ENCODE peak calls at places on chromosomes 13 and 19, in eight cellular contexts. One of them, this sample, is unnamed. For H4K20me1, the result is how much of the 10 kb centered on the place peaks cover.

GRCh38 chr13:110106726-110107125 is 200.2 kb downstream of the COL4A1 start:
- DNase-seq in MM.1S: no peak
- DNase-seq in HCT116: no peak
- DNase-seq in GM23338: no peak
- DNase-seq in keratinocyte: no peak
- DNase-seq in fibroblast of lung: peak
- DNase-seq in K562: no peak
- DNase-seq in hepatocyte: peak
- DNase-seq in this sample: no peak

GRCh38 chr13:70623260-70623659 is 515.0 kb upstream of the KLHL1 start:
- DNase-seq in GM23338: no peak
- DNase-seq in K562: peak
- DNase-seq in hepatocyte: peak
- DNase-seq in keratinocyte: no peak
- DNase-seq in fibroblast of lung: peak
- DNase-seq in MM.1S: no peak
- DNase-seq in HCT116: no peak
- DNase-seq in this sample: no peak

GRCh38 chr19:29259867-29260281 is 46.9 kb upstream of the UQCRFS1 start:
- DNase-seq in fibroblast of lung: no peak
- DNase-seq in HCT116: no peak
- DNase-seq in K562: no peak
- DNase-seq in MM.1S: no peak
- DNase-seq in keratinocyte: no peak
- DNase-seq in GM23338: no peak
- DNase-seq in hepatocyte: no peak
- DNase-seq in this sample: no peak

GRCh38 chr13:106513025-106513424 is 22.4 kb downstream of the EFNB2 start:
- DNase-seq in K562: no peak
- DNase-seq in fibroblast of lung: peak
- DNase-seq in hepatocyte: no peak
- DNase-seq in MM.1S: no peak
- DNase-seq in keratinocyte: no peak
- DNase-seq in GM23338: no peak
- DNase-seq in HCT116: no peak
- DNase-seq in this sample: peak

GRCh38 chr13:113072370-113072769 is 33.2 kb upstream of the F7 start:
- DNase-seq in MM.1S: no peak
- DNase-seq in K562: no peak
- DNase-seq in keratinocyte: no peak
- DNase-seq in fibroblast of lung: no peak
- DNase-seq in GM23338: no peak
- DNase-seq in HCT116: no peak
- DNase-seq in hepatocyte: no peak
- DNase-seq in this sample: no peak

GRCh38 chr19:41887711-41888382 is 4.9 kb downstream of the ARHGEF1 start:
- DNase-seq in fibroblast of lung: no peak
- DNase-seq in HCT116: peak
- DNase-seq in MM.1S: no peak
- DNase-seq in hepatocyte: peak
- DNase-seq in keratinocyte: peak
- DNase-seq in K562: no peak
- DNase-seq in GM23338: peak
- DNase-seq in this sample: peak

GRCh38 chr13:71935166-71935840 is 68.3 kb upstream of the DACH1 start:
- DNase-seq in GM23338: no peak
- DNase-seq in hepatocyte: no peak
- DNase-seq in MM.1S: no peak
- DNase-seq in HCT116: no peak
- DNase-seq in keratinocyte: no peak
- DNase-seq in fibroblast of lung: no peak
- DNase-seq in K562: no peak
- DNase-seq in this sample: peak

GRCh38 chr13:32212420-32212819 is 102.7 kb downstream of the ZAR1L start:
- DNase-seq in hepatocyte: no peak
- DNase-seq in K562: no peak
- DNase-seq in MM.1S: no peak
- DNase-seq in fibroblast of lung: peak
- DNase-seq in GM23338: no peak
- DNase-seq in HCT116: no peak
- DNase-seq in keratinocyte: no peak
- DNase-seq in this sample: peak

GRCh38 chr19:41352609-41353465 is 885 bp downstream of the TGFB1 start:
- DNase-seq in keratinocyte: no peak
- DNase-seq in MM.1S: peak
- DNase-seq in HCT116: no peak
- DNase-seq in K562: peak
- DNase-seq in hepatocyte: peak
- DNase-seq in fibroblast of lung: peak
- DNase-seq in GM23338: peak
- DNase-seq in this sample: peak

GRCh38 chr13:102369303-102369702 is 32.5 kb downstream of the FGF14 start:
- DNase-seq in hepatocyte: no peak
- DNase-seq in HCT116: no peak
- DNase-seq in GM23338: no peak
- DNase-seq in MM.1S: no peak
- DNase-seq in K562: peak
- DNase-seq in keratinocyte: no peak
- DNase-seq in fibroblast of lung: peak
- DNase-seq in this sample: no peak

GRCh38 chr13:23572836-23573235 is 2.6 kb downstream of the TNFRSF19 start:
- DNase-seq in HCT116: no peak
- DNase-seq in GM23338: no peak
- DNase-seq in hepatocyte: no peak
- DNase-seq in keratinocyte: no peak
- DNase-seq in K562: no peak
- DNase-seq in fibroblast of lung: no peak
- DNase-seq in MM.1S: no peak
- DNase-seq in this sample: no peak

GRCh38 chr19:43779820-43780219 is 953 bp downstream of the KCNN4 start:
- DNase-seq in hepatocyte: peak
- DNase-seq in K562: peak
- DNase-seq in HCT116: no peak
- DNase-seq in MM.1S: no peak
- DNase-seq in GM23338: no peak
- DNase-seq in fibroblast of lung: no peak
- DNase-seq in keratinocyte: no peak
- DNase-seq in this sample: peak

GRCh38 chr19:1177322-1178114 is 3.5 kb upstream of the SBNO2 start:
- DNase-seq in K562: no peak
- DNase-seq in GM23338: no peak
- DNase-seq in keratinocyte: peak
- DNase-seq in fibroblast of lung: peak
- DNase-seq in hepatocyte: peak
- DNase-seq in MM.1S: peak
- DNase-seq in HCT116: peak
- DNase-seq in this sample: peak

GRCh38 chr19:36120092-36120983 is 5.1 kb downstream of the TBCB start:
- DNase-seq in HCT116: no peak
- DNase-seq in fibroblast of lung: no peak
- DNase-seq in keratinocyte: no peak
- DNase-seq in MM.1S: no peak
- DNase-seq in hepatocyte: no peak
- DNase-seq in K562: no peak
- DNase-seq in GM23338: no peak
- DNase-seq in this sample: no peak

GRCh38 chr19:13066231-13066630 is 36.4 kb downstream of the LYL1 start:
- DNase-seq in K562: no peak
- DNase-seq in keratinocyte: no peak
- DNase-seq in HCT116: no peak
- DNase-seq in fibroblast of lung: no peak
- DNase-seq in MM.1S: no peak
- DNase-seq in hepatocyte: no peak
- DNase-seq in GM23338: no peak
- DNase-seq in this sample: no peak

GRCh38 chr19:55165952-55166529 is 372 bp downstream of the DNAAF3 start:
- DNase-seq in hepatocyte: peak
- DNase-seq in GM23338: peak
- DNase-seq in HCT116: peak
- DNase-seq in MM.1S: peak
- DNase-seq in fibroblast of lung: peak
- DNase-seq in K562: peak
- DNase-seq in keratinocyte: no peak
- DNase-seq in this sample: peak

GRCh38 chr19:50944795-50945194 is 8.0 kb downstream of the KLK5 start:
- DNase-seq in fibroblast of lung: no peak
- DNase-seq in hepatocyte: no peak
- DNase-seq in keratinocyte: no peak
- DNase-seq in HCT116: no peak
- DNase-seq in GM23338: no peak
- DNase-seq in MM.1S: no peak
- DNase-seq in K562: no peak
- DNase-seq in this sample: no peak

GRCh38 chr13:27131906-27132305 is 39.7 kb downstream of the USP12 start:
- DNase-seq in K562: no peak
- DNase-seq in HCT116: no peak
- DNase-seq in fibroblast of lung: no peak
- DNase-seq in MM.1S: no peak
- DNase-seq in GM23338: no peak
- DNase-seq in keratinocyte: no peak
- DNase-seq in hepatocyte: no peak
- DNase-seq in this sample: no peak
- H4K20me1 ChIP-seq in K562: under half
- H4K20me1 ChIP-seq in HCT116: under half
- H4K20me1 ChIP-seq in fibroblast of lung: under half
- H4K20me1 ChIP-seq in MM.1S: under half
- H4K20me1 ChIP-seq in GM23338: under half
- H4K20me1 ChIP-seq in keratinocyte: under half
- H4K20me1 ChIP-seq in hepatocyte: half or more
- H4K20me1 ChIP-seq in this sample: under half

DNA sequence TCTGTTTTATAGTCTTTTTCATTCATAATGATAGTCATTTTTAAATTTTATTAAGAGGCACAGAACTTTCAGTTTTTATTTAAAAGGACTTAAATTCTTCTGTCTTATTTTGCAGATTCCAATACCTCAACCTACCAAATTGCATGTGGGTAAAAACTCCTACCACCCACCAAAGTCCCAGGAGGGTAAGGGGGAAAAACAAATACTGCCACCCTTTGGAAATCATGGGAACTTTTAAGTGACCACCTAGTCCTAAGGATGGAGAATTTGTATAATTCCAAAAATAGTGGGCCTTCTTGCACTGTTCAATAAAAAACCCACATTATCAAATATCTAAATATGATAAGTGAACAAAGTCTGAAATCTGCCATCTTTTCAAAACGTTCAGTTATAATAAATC is 9.7 kb downstream of the SUPT20H start:
- DNase-seq in fibroblast of lung: no peak
- DNase-seq in keratinocyte: no peak
- DNase-seq in HCT116: no peak
- DNase-seq in MM.1S: no peak
- DNase-seq in K562: no peak
- DNase-seq in GM23338: peak
- DNase-seq in hepatocyte: no peak
- DNase-seq in this sample: no peak
- TF ChIP-seq CTCF in fibroblast of lung: peak
- TF ChIP-seq CTCF in keratinocyte: no peak
- TF ChIP-seq CTCF in HCT116: peak
- TF ChIP-seq CTCF in MM.1S: no peak
- TF ChIP-seq CTCF in K562: no peak
- TF ChIP-seq CTCF in GM23338: peak
- TF ChIP-seq CTCF in hepatocyte: no peak
- TF ChIP-seq CTCF in this sample: peak

DNA sequence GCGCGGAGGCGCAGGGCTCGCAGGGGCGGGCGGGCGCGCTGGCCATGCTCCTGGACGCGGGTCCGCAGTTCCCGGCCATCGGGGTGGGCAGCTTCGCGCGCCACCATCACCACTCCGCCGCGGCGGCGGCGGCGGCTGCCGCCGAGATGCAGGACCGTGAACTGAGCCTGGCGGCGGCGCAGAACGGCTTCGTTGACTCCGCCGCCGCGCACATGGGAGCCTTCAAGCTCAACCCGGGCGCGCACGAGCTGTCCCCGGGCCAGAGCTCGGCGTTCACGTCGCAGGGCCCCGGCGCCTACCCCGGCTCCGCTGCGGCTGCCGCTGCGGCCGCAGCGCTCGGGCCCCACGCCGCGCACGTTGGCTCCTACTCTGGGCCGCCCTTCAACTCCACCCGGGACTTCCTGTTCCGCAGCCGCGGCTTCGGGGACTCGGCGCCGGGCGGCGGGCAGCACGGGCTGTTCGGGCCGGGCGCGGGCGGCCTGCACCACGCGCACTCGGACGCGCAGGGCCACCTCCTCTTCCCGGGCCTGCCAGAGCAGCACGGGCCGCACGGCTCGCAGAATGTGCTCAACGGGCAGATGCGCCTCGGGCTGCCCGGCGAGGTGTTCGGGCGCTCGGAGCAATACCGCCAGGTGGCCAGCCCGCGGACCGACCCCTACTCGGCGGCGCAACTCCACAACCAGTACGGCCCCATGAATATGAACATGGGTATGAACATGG is 597 bp downstream of the ZIC2 start:
- DNase-seq in K562: peak
- DNase-seq in keratinocyte: no peak
- DNase-seq in HCT116: no peak
- DNase-seq in MM.1S: no peak
- DNase-seq in GM23338: peak
- DNase-seq in hepatocyte: peak
- DNase-seq in fibroblast of lung: no peak
- DNase-seq in this sample: peak
- TF ChIP-seq EZH2 in K562: no peak
- TF ChIP-seq EZH2 in keratinocyte: no peak
- TF ChIP-seq EZH2 in HCT116: no peak
- TF ChIP-seq EZH2 in MM.1S: no peak
- TF ChIP-seq EZH2 in GM23338: no peak
- TF ChIP-seq EZH2 in hepatocyte: peak
- TF ChIP-seq EZH2 in fibroblast of lung: peak
- TF ChIP-seq EZH2 in this sample: no peak

DNA sequence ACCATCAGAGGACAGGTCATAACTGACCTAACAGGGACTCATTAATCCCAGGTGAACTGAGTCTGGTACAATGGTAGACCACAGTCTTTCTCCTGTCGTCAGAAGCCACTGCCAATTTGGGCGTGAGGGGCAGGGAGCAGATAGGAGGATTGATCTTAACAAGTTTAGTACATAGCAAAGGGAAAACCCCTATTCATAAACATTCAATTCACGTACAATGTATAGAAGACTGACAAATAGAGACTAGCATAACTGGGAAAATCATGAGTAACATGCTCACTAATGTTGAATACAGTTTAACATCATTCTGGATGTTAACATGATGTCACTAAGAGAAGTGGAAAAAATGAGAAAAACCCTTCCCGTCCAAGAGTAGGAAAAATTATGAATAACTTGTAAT is 54.1 kb downstream of the SLC7A1 start:
- DNase-seq in fibroblast of lung: no peak
- DNase-seq in HCT116: no peak
- DNase-seq in GM23338: no peak
- DNase-seq in K562: no peak
- DNase-seq in hepatocyte: no peak
- DNase-seq in keratinocyte: no peak
- DNase-seq in MM.1S: no peak
- DNase-seq in this sample: no peak
- H4K20me1 ChIP-seq in fibroblast of lung: under half
- H4K20me1 ChIP-seq in HCT116: under half
- H4K20me1 ChIP-seq in GM23338: half or more
- H4K20me1 ChIP-seq in K562: under half
- H4K20me1 ChIP-seq in hepatocyte: under half
- H4K20me1 ChIP-seq in keratinocyte: under half
- H4K20me1 ChIP-seq in MM.1S: under half
- H4K20me1 ChIP-seq in this sample: under half

GRCh38 chr13:45370922-45371406 is 30.0 kb upstream of the TPT1 start:
- DNase-seq in keratinocyte: no peak
- DNase-seq in MM.1S: no peak
- DNase-seq in HCT116: no peak
- DNase-seq in K562: peak
- DNase-seq in hepatocyte: peak
- DNase-seq in GM23338: peak
- DNase-seq in fibroblast of lung: peak
- DNase-seq in this sample: no peak
- TF ChIP-seq CTCF in keratinocyte: peak
- TF ChIP-seq CTCF in MM.1S: peak
- TF ChIP-seq CTCF in HCT116: peak
- TF ChIP-seq CTCF in K562: peak
- TF ChIP-seq CTCF in hepatocyte: peak
- TF ChIP-seq CTCF in GM23338: peak
- TF ChIP-seq CTCF in fibroblast of lung: peak
- TF ChIP-seq CTCF in this sample: peak